ENCODE peak calls at places on chromosomes 16 and 17, in seven cellular contexts. U is NT2/D1, M is HCT116, T is HepG2, C is H1, G is K562, O is GM12878. N is an unnamed sample.

GRCh38 chr17:73232587-73233373 is 28.9 kb downstream of the CPSF4L start:
- DNase-seq in G (peak; percentile 40), T (no peak), U (peak; percentile 27), C (no peak), M (no peak), O (no peak), N (no peak)

GRCh38 chr16:89350701-89351380 is 133.3 kb downstream of the ZNF778 start:
- DNase-seq in U (no peak), M (no peak), T (no peak), G (no peak), O (no peak), C (no peak), N (no peak)

GRCh38 chr16:17235147-17235817 is 235.5 kb downstream of the XYLT1 start:
- DNase-seq in O (no peak), U (no peak), T (no peak), M (no peak), C (no peak), G (no peak), N (no peak)

GRCh38 chr16:58021661-58022551 is 3.6 kb upstream of the MMP15 start:
- DNase-seq in O (no peak), T (no peak), M (no peak), G (no peak), U (no peak), C (no peak), N (peak; percentile 11)

GRCh38 chr17:36495076-36495578 is 8.6 kb downstream of the ZNHIT3 start:
- DNase-seq in M (no peak), G (no peak), T (no peak), O (no peak), U (no peak), C (no peak), N (no peak)

GRCh38 chr16:4233431-4233830 is 8.4 kb downstream of the SRL start:
- DNase-seq in C (no peak), G (no peak), T (no peak), U (no peak), O (no peak), M (no peak), N (no peak)

GRCh38 chr16:66996324-66996982 is 8.1 kb downstream of the CES4A start:
- DNase-seq in T (peak; percentile 92), G (no peak), O (no peak), U (no peak), C (no peak), M (no peak), N (no peak)

GRCh38 chr16:67311607-67312449 is 14.7 kb downstream of the KCTD19 start:
- DNase-seq in U (no peak), M (peak; percentile 70), O (peak; percentile 93), T (peak; percentile 28), G (no peak), C (no peak), N (peak; percentile 21)

GRCh38 chr16:22400899-22401298 is 26.5 kb upstream of the CDR2 start:
- DNase-seq in M (no peak), C (peak; percentile 22), T (no peak), O (no peak), U (no peak), G (no peak), N (no peak)

GRCh38 chr17:45812102-45812501 is 28.0 kb downstream of the CRHR1 start:
- DNase-seq in G (peak; percentile 31), C (no peak), O (no peak), T (peak; percentile 29), U (no peak), M (peak; percentile 37), N (no peak)

GRCh38 chr17:32111141-32111771 is 31.0 kb upstream of the RHOT1 start:
- DNase-seq in M (no peak), T (peak; percentile 52), O (no peak), C (peak; percentile 76), U (no peak), G (peak; percentile 62), N (peak; percentile 60)

GRCh38 chr17:45016823-45017222 is 34.6 kb downstream of the DCAKD start:
- DNase-seq in M (no peak), O (no peak), T (peak; percentile 39), C (no peak), U (no peak), G (no peak), N (no peak)

GRCh38 chr16:79806757-79807156 is 206.2 kb upstream of the MAF start:
- DNase-seq in O (no peak), T (no peak), U (no peak), G (no peak), M (no peak), C (no peak), N (no peak)

GRCh38 chr16:79808731-79809130 is 208.2 kb upstream of the MAF start:
- DNase-seq in C (no peak), T (no peak), O (no peak), U (no peak), M (no peak), G (no peak), N (no peak)

GRCh38 chr16:79809376-79809775 is 208.8 kb upstream of the MAF start:
- DNase-seq in M (no peak), G (no peak), O (no peak), U (no peak), C (no peak), T (no peak), N (no peak)

GRCh38 chr16:79801550-79802090 is 201.1 kb upstream of the MAF start:
- DNase-seq in G (no peak), M (no peak), U (no peak), T (no peak), C (no peak), O (no peak), N (no peak)

GRCh38 chr16:79805621-79806020 is 205.1 kb upstream of the MAF start:
- DNase-seq in U (peak; percentile 66), O (no peak), G (no peak), M (no peak), T (no peak), C (no peak), N (no peak)
- TF ChIP-seq YY1 in U (no peak), O (no peak), G (no peak), M (no peak), T (no peak), C (no peak), N (no peak)

GRCh38 chr17:80968602-80969029 is 23.0 kb upstream of the CHMP6 start:
- DNase-seq in U (no peak), C (no peak), O (no peak), T (no peak), M (no peak), G (no peak), N (peak; percentile 86)
- TF ChIP-seq YY1 in U (no peak), C (no peak), O (no peak), T (no peak), M (no peak), G (no peak), N (no peak)

GRCh38 chr17:9925457-9925856 is 20.4 kb upstream of the RCVRN start:
- DNase-seq in G (no peak), C (no peak), T (no peak), M (no peak), O (no peak), U (no peak), N (no peak)

GRCh38 chr17:9922012-9922848 is 17.2 kb upstream of the RCVRN start:
- DNase-seq in C (no peak), G (no peak), M (no peak), O (no peak), T (no peak), U (no peak), N (no peak)

GRCh38 chr17:9926150-9926804 is 21.2 kb upstream of the RCVRN start:
- DNase-seq in C (no peak), U (no peak), G (no peak), M (no peak), T (no peak), O (no peak), N (no peak)

GRCh38 chr17:9928601-9929341 is 23.7 kb upstream of the RCVRN start:
- DNase-seq in U (peak; percentile 58), M (peak; percentile 66), T (peak; percentile 52), O (no peak), G (peak; percentile 12), C (peak; percentile 62), N (peak; percentile 58)

DNA sequence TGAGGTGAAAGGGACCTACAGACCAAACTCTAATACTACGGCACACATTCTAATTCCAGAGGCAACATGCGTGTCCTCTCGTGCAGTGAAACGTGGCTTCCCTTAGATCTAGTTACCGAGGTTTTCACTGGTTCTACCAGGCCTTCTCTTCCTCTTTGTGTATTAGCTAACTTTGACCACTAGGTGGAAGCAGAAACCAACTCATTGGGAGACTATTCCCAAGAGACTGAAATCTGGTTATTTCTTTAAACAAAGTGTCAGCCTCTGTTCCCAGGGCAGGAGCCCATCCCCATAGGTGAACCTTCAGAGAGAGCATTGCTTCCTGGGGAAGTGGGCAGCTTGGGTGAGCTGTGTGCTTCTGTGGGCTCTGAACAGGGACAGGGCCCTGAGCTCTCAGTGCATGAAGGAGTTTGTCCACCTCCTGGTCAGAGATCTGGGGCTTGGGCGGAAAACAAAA is 19.7 kb upstream of the RCVRN start:
- DNase-seq in G (peak; percentile 23), O (peak; percentile 48), C (no peak), T (peak; percentile 66), U (peak; percentile 49), M (peak; percentile 81), N (peak; percentile 61)
- TF ChIP-seq YY1 in G (no peak), O (no peak), C (no peak), T (no peak), U (no peak), M (no peak), N (no peak)

GRCh38 chr16:84941916-84942315 is 69.4 kb downstream of the ZDHHC7 start:
- DNase-seq in T (no peak), M (no peak), U (no peak), O (no peak), G (no peak), C (no peak), N (no peak)

GRCh38 chr16:84942786-84943185 is 68.5 kb downstream of the ZDHHC7 start:
- DNase-seq in T (no peak), O (no peak), G (no peak), M (no peak), U (no peak), C (no peak), N (no peak)

GRCh38 chr16:84943620-84944019 is 67.7 kb downstream of the ZDHHC7 start:
- DNase-seq in T (no peak), O (no peak), G (no peak), M (no peak), C (no peak), U (no peak), N (no peak)

GRCh38 chr16:84937196-84937935 is 74.0 kb downstream of the ZDHHC7 start:
- DNase-seq in G (no peak), T (no peak), O (no peak), U (no peak), M (no peak), C (no peak), N (no peak)

DNA sequence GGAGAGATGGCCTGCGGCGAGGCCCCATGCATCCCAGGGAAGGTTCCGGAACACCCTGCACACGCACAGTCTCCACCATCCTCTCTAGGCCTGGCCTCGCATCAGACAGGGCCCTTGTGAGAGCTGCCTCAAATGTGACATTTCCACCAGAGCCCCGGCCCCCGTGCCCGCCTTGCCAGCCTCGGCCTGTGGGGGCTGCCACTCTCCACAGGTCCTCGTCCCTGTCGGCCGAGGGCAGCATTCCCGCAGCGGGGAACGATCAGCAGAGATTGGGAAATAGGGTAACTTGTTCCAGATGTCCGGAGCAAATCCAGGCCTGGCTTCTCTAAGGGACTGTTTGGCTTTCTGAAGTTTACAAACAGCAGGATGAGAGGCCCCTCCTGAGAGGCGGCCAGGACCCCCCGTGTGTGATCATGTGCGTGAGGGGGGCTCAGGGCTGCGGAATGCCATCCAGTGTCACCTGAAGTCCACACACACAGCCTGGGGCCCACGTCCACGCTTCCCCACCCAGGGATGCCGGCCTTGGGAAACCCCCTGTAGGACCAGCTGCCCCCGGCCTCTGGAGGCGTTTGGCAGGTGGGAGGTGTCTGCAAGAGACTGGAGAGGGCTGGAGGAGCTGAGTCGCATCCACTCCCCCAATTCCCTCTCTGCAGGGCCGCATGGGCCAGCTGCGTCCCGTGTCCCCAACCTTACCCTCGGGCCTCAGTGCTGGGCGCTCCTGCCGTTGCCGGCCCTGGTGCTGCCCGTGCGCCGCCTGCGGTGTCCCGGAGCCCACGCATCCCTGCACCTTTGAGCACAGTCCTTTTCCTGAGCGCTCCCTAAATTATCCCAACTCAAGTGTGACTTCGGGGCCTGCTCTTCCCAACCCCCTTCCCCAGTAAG is 70.4 kb downstream of the ZDHHC7 start:
- DNase-seq in T (no peak), U (no peak), M (no peak), C (no peak), O (no peak), G (no peak), N (peak; percentile 93)
- TF ChIP-seq YY1 in T (no peak), U (no peak), M (no peak), C (no peak), O (no peak), G (no peak), N (no peak)

N was measured in SK-N-SH.